ENCODE peak calls at places on chromosomes 13 and 19, in six cellular contexts. B is lung, U is upper lobe of right lung, A is AG04450, C is stomach, T is HCT116. E is an unnamed sample.
A peak's percentile ranks its signal among the peaks of the same experiment; 100 is the strongest.

GRCh38 chr19:47161876-47162489 is 31.3 kb downstream of the SAE1 start:
- DNase-seq in U (no peak), T (no peak), C (no peak), B (no peak), A (no peak), E (no peak)

GRCh38 chr13:48954086-48954485 is 21.6 kb upstream of the FNDC3A start:
- DNase-seq in T (no peak), B (no peak), U (no peak), C (no peak), A (no peak), E (no peak)

GRCh38 chr13:102680842-102681725 is 13.8 kb downstream of the METTL21C start:
- DNase-seq in T (no peak), U (no peak), C (no peak), A (no peak), B (no peak), E (no peak)

GRCh38 chr19:45528744-45529453 is 21.6 kb downstream of the VASP start:
- DNase-seq in A (no peak), C (peak; percentile 70), B (peak; percentile 56), T (no peak), U (peak; percentile 74), E (no peak)

GRCh38 chr19:2661615-2662014 is 40.9 kb downstream of the GNG7 start:
- DNase-seq in B (no peak), C (no peak), U (no peak), A (no peak), T (peak; percentile 22), E (no peak)

GRCh38 chr19:2478324-2478755 is 2.4 kb downstream of the GADD45B start:
- DNase-seq in U (peak; percentile 87), T (no peak), A (no peak), C (peak; percentile 82), B (peak; percentile 73), E (peak; percentile 73)

GRCh38 chr19:28961772-28962500 is 251.0 kb downstream of the UQCRFS1 start:
- DNase-seq in A (no peak), C (no peak), T (no peak), U (no peak), B (no peak), E (no peak)

GRCh38 chr13:113819731-113820715 is 43.9 kb downstream of the GAS6 start:
- DNase-seq in U (no peak), C (no peak), B (no peak), T (no peak), A (no peak), E (no peak)

GRCh38 chr13:23966221-23966690 is 69.0 kb upstream of the C1QTNF9B start:
- DNase-seq in T (no peak), C (no peak), U (no peak), A (no peak), B (no peak), E (no peak)

GRCh38 chr19:32651729-32652140 is 23.2 kb downstream of the ANKRD27 start:
- DNase-seq in U (no peak), T (no peak), A (no peak), C (peak; percentile 30), B (no peak), E (no peak)

GRCh38 chr19:10111405-10111811 is at the start of gene P2RY11:
- DNase-seq in U (peak; percentile 73), A (no peak), C (no peak), B (no peak), T (no peak), E (no peak)

GRCh38 chr19:23698711-23699520 is 11.9 kb upstream of the ZNF675 start:
- DNase-seq in C (peak; percentile 27), T (no peak), U (no peak), A (no peak), B (no peak), E (no peak)

GRCh38 chr13:94993608-94994007 is 281.3 kb upstream of the SOX21 start:
- DNase-seq in T (no peak), U (no peak), C (no peak), B (no peak), A (no peak), E (no peak)

DNA sequence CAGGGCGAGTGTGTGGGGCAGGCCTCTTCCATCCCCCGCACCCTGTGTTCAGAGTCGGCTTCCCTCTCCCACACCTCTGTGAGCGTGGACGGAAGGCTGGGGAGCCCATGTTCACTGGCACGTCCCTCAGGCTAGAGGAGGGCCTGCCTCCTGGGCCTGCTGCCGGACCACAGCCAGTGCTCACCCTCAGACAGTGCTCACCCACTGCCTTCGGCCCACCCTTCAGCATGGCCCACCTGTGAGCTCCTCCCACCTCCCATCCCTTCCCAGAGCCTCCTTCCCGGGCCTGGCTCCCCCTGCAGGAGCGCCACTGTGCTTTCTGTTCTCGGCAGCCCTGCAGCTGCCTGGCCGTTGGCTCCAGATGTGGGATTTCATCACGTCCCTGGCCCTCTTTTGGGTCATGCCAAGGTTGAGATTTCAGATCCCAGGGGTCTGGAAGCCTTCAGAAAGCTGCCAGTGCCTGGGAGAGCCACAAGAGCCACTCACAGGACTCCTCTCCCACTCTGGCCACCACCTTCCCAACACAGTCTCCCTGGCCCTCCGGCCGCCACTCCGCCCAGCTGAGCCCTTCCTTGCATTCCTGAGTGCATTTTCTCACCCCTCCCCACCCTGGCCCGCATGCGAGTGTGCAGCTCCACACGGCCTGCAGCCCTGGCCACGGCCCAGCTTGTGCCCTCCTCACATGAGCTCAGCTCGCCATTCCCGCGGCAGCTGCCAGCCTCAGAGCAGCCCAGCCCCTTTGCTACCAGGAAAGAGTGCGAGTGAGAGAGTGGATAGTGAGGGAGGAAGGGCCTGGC is 25.3 kb downstream of the CAPN12 start:
- DNase-seq in A (no peak), C (peak; percentile 71), B (peak; percentile 50), T (no peak), U (peak; percentile 79), E (no peak)
- TF ChIP-seq CTCF in A (peak; percentile 43), C (no peak), B (no peak), T (no peak), U (peak; percentile 20), E (no peak)

DNA sequence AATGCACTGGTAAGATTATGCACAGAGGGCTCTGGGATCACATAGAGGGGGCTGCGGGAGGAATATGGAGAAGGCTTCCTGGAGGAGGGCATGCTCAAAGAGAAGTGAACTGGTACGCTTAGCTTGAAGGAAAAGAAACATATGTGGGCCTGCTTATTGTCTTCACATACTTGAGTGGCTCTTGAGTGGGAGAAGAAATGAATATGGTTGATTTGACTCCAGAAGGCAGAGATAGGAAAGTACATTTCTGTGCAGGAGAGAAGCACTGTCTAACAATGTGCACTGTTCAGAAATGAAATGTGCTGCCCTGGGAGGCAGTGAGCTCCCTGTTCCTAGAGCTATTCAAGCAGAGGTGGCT is 91.2 kb downstream of the KL start:
- DNase-seq in U (no peak), A (no peak), T (no peak), B (no peak), C (no peak), E (no peak)
- H3K27ac ChIP-seq in U (no peak overlapping the region), A (peak overlapping the region; percentile 21), T (no peak overlapping the region), B (peak overlapping the region; percentile 17), C (no peak overlapping the region), E (no peak overlapping the region)

DNA sequence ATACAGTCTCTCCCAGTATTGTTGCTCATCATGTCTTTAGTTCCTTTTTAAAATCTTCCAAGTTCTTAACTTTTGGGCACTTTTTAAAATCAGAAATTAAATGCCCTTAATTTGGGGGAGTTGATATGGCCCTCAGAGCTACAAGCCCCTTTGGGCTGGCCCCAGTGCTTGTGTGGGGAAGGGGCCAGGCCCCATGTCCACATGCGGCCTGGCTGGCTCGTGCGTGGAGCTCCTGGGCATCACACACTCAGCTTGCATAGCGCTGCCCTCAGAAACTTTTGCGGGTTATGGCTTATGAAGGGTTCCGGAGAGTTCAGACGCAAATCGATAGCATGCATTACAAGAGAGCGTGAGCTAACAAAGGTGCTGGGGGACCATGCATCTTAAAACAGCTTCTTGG is 185.6 kb upstream of the TSHZ3 start:
- DNase-seq in A (no peak), U (no peak), C (no peak), T (no peak), B (no peak), E (peak; percentile 26)
- TF ChIP-seq CTCF in A (no peak), U (no peak), C (no peak), T (no peak), B (no peak), E (no peak)

GRCh38 chr13:83184819-83185218 is 697.5 kb downstream of the SLITRK1 start:
- DNase-seq in B (no peak), A (peak; percentile 21), U (no peak), T (no peak), C (no peak), E (no peak)

GRCh38 chr13:83184150-83184475 is 698.2 kb downstream of the SLITRK1 start:
- DNase-seq in U (no peak), B (no peak), T (no peak), A (no peak), C (no peak), E (no peak)

GRCh38 chr13:83190020-83190419 is 692.3 kb downstream of the SLITRK1 start:
- DNase-seq in B (no peak), U (no peak), A (no peak), T (no peak), C (no peak), E (no peak)
- H3K27ac ChIP-seq in B (no peak overlapping the region), U (no peak overlapping the region), A (no peak overlapping the region), T (no peak overlapping the region), C (no peak overlapping the region), E (no peak overlapping the region)

GRCh38 chr19:34362679-34363069 is 2.3 kb upstream of the GPI start:
- DNase-seq in C (no peak), U (no peak), B (no peak), A (no peak), T (no peak), E (no peak)
- TF ChIP-seq CTCF in C (no peak), U (no peak), B (no peak), A (no peak), T (no peak), E (no peak)

GRCh38 chr13:50514249-50514648 is 329.2 kb downstream of the DLEU7 start:
- DNase-seq in C (no peak), T (no peak), B (no peak), A (no peak), U (no peak), E (no peak)

GRCh38 chr13:50513528-50513863 is 330.0 kb downstream of the DLEU7 start:
- DNase-seq in B (no peak), C (no peak), T (no peak), A (no peak), U (no peak), E (no peak)

GRCh38 chr13:50512602-50513527 is 330.6 kb downstream of the DLEU7 start:
- DNase-seq in C (peak; percentile 77), T (no peak), U (peak; percentile 81), B (peak; percentile 65), A (no peak), E (peak; percentile 79)

GRCh38 chr13:50509771-50510441 is 333.6 kb downstream of the DLEU7 start:
- DNase-seq in T (no peak), A (no peak), U (no peak), C (no peak), B (no peak), E (no peak)

DNA sequence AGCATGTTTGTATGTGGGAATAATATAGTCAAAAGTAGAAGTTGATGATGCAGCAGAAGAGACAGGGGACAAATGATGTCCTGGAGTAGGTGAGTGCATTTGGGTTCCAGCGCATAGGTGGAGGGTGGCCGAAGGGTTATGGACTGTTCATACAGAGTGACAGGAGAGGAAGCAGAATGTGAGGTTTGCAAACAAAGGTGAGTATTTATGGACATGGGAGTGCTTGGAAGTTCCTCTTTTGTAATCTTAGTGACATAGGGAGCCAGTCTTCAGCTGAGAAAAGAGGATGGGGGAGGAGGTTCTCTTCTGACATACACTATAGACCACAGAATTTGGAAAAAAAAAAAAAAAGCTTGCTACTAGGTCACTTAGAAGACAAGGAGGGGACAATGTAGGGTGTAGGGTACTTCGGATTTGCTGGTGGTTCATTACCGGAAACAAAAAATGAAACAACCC is 331.6 kb downstream of the DLEU7 start:
- DNase-seq in U (no peak), C (no peak), A (no peak), B (no peak), T (no peak), E (no peak)
- H3K27ac ChIP-seq in U (peak overlapping the region; percentile 87), C (peak overlapping the region; percentile 72), A (no peak overlapping the region), B (no peak overlapping the region), T (no peak overlapping the region), E (peak overlapping the region; percentile 72)

GRCh38 chr13:45737571-45738002 is 35.5 kb downstream of the CBY2 start:
- DNase-seq in B (no peak), U (no peak), A (no peak), T (peak; percentile 16), C (no peak), E (no peak)
- TF ChIP-seq CTCF in B (no peak), U (peak; percentile 12), A (peak; percentile 18), T (no peak), C (no peak), E (no peak)